ENCODE peak calls at places on chromosome 22, in four cellular contexts. L, P, M and E are unnamed samples.

GRCh38 chr22:37505989-37506388 is 13.2 kb downstream of the CARD10 start:
- DNase-seq in L (no peak), P (no peak), M (no peak), E (no peak)

GRCh38 chr22:43239956-43240355 is 53.0 kb upstream of the TTLL12 start:
- DNase-seq in L (no peak), P (no peak), M (no peak), E (no peak)

GRCh38 chr22:48500481-48501230 is 1327.0 kb downstream of the BRD1 start:
- DNase-seq in L (no peak), P (no peak), M (no peak), E (peak)

GRCh38 chr22:20414059-20414440 is 20.1 kb downstream of the ZNF74 start:
- DNase-seq in L (no peak), P (no peak), M (no peak), E (no peak)

GRCh38 chr22:30968015-30968923 is at the start of gene MORC2:
- DNase-seq in L (no peak), P (no peak), M (no peak), E (peak)

GRCh38 chr22:43151251-43152000 is at the start of gene TSPO:
- DNase-seq in L (peak), P (peak), M (peak), E (peak)

GRCh38 chr22:32416556-32417085 is 4.6 kb upstream of the RTCB start:
- DNase-seq in L (no peak), P (no peak), M (no peak), E (no peak)

GRCh38 chr22:50014655-50015401 is 2.3 kb upstream of the IL17REL start:
- DNase-seq in L (no peak), P (no peak), M (no peak), E (peak)

GRCh38 chr22:32181043-32181442 is 21.9 kb upstream of the C22orf42 start:
- DNase-seq in L (no peak), P (no peak), M (no peak), E (no peak)

GRCh38 chr22:20970939-20971657 is 4.0 kb downstream of the AIFM3 start:
- DNase-seq in L (no peak), P (no peak), M (no peak), E (no peak)

GRCh38 chr22:37746366-37747089 is 49.7 kb downstream of the TRIOBP start:
- DNase-seq in L (no peak), P (no peak), M (no peak), E (no peak)

GRCh38 chr22:27798526-27799333 is 2.8 kb downstream of the MN1 start:
- DNase-seq in L (no peak), P (no peak), M (no peak), E (no peak)

GRCh38 chr22:33874206-33874605 is 46.1 kb downstream of the LARGE1 start:
- DNase-seq in L (no peak), P (no peak), M (no peak), E (no peak)

GRCh38 chr22:23894710-23895598 is 771 bp downstream of the MIF start:
- DNase-seq in L (peak), P (peak), M (peak), E (peak)

GRCh38 chr22:44111562-44112155 is 69.1 kb upstream of the PARVG start:
- DNase-seq in L (no peak), P (no peak), M (no peak), E (no peak)

GRCh38 chr22:38461414-38462081 is 6.3 kb upstream of the KDELR3 start:
- DNase-seq in L (no peak), P (no peak), M (peak), E (peak)

GRCh38 chr22:45651931-45652528 is 19.6 kb upstream of the ATXN10 start:
- DNase-seq in L (no peak), P (no peak), M (no peak), E (no peak)